ENCODE peak calls at places on chromosomes 11 and 22, in four cellular contexts. T is heart left ventricle, U is fibroblast of lung, A is kidney epithelial cell. D is an unnamed sample.

GRCh38 chr22:20993304-20994127 is 8.4 kb downstream of the THAP7 start:
- DNase-seq in T (peak), U (no peak), A (no peak), D (no peak)

GRCh38 chr11:60265373-60266214 is 14.9 kb upstream of the MS4A4A start:
- DNase-seq in T (no peak), U (peak), A (no peak), D (no peak)

GRCh38 chr22:25122136-25122764 is 77.4 kb upstream of the CRYBB3 start:
- DNase-seq in T (no peak), U (no peak), A (no peak), D (no peak)

GRCh38 chr11:69151811-69152210 is 3.9 kb upstream of the SMIM38 start:
- DNase-seq in T (no peak), U (no peak), A (no peak), D (no peak)

GRCh38 chr11:118607401-118608267 is at the start of gene PHLDB1:
- DNase-seq in T (peak), U (peak), A (no peak), D (no peak)

GRCh38 chr11:118641463-118642019 is 34.1 kb downstream of the PHLDB1 start:
- DNase-seq in T (no peak), U (no peak), A (no peak), D (no peak)

GRCh38 chr22:34608716-34609115 is 457.2 kb upstream of the ISX start:
- DNase-seq in T (no peak), U (no peak), A (no peak), D (no peak)

GRCh38 chr11:33594188-33594587 is 106.4 kb downstream of the C11orf91 start:
- DNase-seq in T (no peak), U (no peak), A (no peak), D (no peak)

GRCh38 chr11:45791524-45791923 is 13.4 kb upstream of the SLC35C1 start:
- DNase-seq in T (no peak), U (no peak), A (no peak), D (no peak)

GRCh38 chr11:44609028-44609782 is 43.7 kb downstream of the CD82 start:
- DNase-seq in T (no peak), U (no peak), A (no peak), D (no peak)

GRCh38 chr22:49068861-49069260 is 758.8 kb downstream of the BRD1 start:
- DNase-seq in T (no peak), U (no peak), A (no peak), D (no peak)

GRCh38 chr11:124482362-124483147 is 37.1 kb upstream of the OR8B8 start:
- DNase-seq in T (no peak), U (peak), A (no peak), D (no peak)

GRCh38 chr22:39350803-39351688 is 1.3 kb downstream of the SYNGR1 start:
- DNase-seq in T (no peak), U (no peak), A (no peak), D (no peak)
- H3K4me3 ChIP-seq in T (peak), U (peak), A (no peak), D (peak)

GRCh38 chr11:76491644-76492043 is 46.8 kb downstream of the EMSY start:
- DNase-seq in T (no peak), U (no peak), A (no peak), D (no peak)

GRCh38 chr11:76496174-76496573 is 51.4 kb downstream of the EMSY start:
- DNase-seq in T (no peak), U (no peak), A (no peak), D (no peak)

GRCh38 chr11:76493040-76493439 is 48.2 kb downstream of the EMSY start:
- DNase-seq in T (no peak), U (no peak), A (no peak), D (no peak)

GRCh38 chr11:76495017-76495416 is 50.2 kb downstream of the EMSY start:
- DNase-seq in T (no peak), U (no peak), A (no peak), D (no peak)

DNA sequence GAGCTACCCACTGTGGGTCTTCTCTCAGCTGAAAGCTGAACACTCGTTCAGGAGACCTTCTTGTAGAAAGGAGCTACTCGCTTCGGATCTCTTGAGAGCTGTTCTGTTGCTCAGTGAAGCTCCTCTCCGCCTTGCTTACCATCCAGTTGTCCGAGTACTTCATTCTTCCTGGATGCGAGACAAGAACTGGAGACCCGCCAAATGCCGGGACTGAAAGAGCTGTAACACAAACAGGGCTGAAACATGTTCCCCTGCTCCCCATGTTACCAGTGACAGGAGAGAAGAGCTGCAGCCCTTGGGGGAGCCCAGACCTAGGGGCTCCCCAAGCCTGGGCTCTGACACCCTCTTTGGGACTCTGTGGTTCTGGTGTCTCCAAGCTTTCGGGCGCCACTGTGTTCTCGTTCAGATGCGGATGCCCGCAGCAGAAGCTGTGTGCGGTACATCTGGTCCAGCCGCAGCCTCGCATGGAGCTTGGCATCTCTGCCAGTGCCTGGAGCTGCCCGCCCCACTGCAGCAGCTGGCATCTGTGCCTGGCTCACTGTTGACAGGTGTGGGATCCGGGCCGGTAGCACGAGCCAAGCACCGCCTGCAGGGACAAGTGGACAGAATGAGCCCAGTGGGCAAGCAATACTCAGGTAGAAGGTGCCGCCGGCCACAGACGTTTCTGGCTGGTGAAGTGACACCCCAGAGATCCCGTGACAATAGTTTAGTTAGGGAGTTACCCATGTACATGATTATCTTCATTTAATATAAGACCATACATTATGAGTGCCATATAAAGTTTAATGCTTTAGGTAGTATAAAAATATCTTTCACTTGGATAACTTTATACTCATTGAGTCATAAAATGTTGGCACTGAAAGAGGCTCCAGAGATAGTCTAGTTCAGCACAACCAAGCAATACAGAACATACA is 49.1 kb downstream of the EMSY start:
- DNase-seq in T (no peak), U (no peak), A (no peak), D (no peak)
- TF ChIP-seq CTCF in T (no peak), U (no peak), A (no peak), D (no peak)

GRCh38 chr11:123187221-123187620 is 7.8 kb downstream of the CLMP start:
- DNase-seq in T (no peak), U (no peak), A (no peak), D (no peak)

GRCh38 chr11:123186291-123186690 is 8.8 kb downstream of the CLMP start:
- DNase-seq in T (no peak), U (no peak), A (no peak), D (no peak)

GRCh38 chr11:123188508-123189165 is 6.4 kb downstream of the CLMP start:
- DNase-seq in T (no peak), U (peak), A (no peak), D (peak)

GRCh38 chr11:123185326-123185725 is 9.7 kb downstream of the CLMP start:
- DNase-seq in T (no peak), U (no peak), A (no peak), D (no peak)

DNA sequence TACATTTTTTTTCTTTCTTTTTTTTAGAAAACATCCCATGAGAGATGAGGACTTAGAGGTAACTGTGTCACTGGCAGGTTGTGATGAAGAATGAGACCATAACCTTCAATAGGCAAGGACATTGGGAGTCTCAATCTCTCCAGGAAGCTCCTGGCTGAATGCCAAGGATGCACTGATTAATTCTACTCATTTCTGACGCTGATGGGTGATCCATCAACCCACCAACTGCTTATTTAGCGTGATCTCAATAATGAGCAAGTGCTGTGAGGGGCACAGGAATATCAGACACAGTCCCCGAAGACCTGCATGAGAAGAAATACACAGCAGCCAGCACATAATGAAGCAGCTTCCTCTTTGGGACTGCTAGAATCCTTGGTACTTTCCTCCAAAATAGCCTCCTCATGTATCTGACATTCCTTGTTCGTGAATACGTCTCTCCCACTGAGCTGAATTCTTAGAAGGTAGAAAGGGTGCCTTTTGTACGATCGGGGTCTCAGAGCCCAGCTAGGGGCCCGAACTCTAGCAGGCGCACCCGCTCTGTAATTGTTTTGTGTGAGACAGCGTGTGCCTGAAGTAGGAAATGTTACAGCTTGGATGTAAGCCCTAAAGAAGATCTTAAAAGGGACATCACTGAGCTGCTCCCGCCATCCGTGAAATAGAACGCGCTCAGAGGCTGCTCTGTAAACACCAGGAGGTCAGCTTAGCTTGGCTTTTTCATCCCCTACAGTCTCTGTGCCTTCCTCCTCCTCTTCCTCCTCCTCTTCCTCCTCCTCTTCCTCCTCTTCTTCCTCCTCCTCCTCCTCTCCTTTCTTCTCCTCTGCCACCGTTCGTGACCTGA is 7.2 kb downstream of the CLMP start:
- DNase-seq in T (no peak), U (peak), A (no peak), D (no peak)
- H3K4me3 ChIP-seq in T (no peak), U (peak), A (no peak), D (no peak)

DNA sequence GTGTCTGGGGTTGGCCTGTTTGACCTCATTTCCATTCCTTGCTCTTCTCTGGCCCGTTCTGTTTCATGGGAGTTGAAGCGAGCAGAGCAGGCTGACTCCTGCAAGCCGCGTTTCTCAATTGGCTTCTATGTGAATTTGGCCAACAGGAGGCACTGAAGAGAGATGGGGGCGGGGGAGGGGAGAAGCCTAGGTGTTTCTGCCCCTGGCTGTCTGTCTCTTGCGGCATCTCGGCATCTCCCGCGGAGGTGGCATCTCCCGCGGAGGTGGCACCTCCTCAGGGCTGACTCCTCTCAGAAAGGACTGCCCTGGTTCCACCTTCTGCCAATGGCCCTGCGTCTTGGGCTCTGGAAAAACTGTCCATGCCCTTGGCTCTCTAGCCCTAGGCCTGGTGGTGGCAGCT is 125.6 kb upstream of the CSNK2A3 start:
- DNase-seq in T (no peak), U (no peak), A (no peak), D (no peak)
- TF ChIP-seq CTCF in T (no peak), U (no peak), A (no peak), D (no peak)

GRCh38 chr11:16791494-16791961 is 53.1 kb downstream of the C11orf58 start:
- DNase-seq in T (no peak), U (peak), A (peak), D (peak)
- H3K4me3 ChIP-seq in T (no peak), U (no peak), A (no peak), D (no peak)

GRCh38 chr22:46356496-46357185 is 21.1 kb downstream of the TRMU start:
- DNase-seq in T (no peak), U (no peak), A (no peak), D (no peak)
- TF ChIP-seq CTCF in T (no peak), U (no peak), A (no peak), D (no peak)

GRCh38 chr22:45538284-45538683 is 35.6 kb downstream of the FBLN1 start:
- DNase-seq in T (no peak), U (no peak), A (no peak), D (no peak)
- H3K4me3 ChIP-seq in T (no peak), U (no peak), A (no peak), D (no peak)

DNA sequence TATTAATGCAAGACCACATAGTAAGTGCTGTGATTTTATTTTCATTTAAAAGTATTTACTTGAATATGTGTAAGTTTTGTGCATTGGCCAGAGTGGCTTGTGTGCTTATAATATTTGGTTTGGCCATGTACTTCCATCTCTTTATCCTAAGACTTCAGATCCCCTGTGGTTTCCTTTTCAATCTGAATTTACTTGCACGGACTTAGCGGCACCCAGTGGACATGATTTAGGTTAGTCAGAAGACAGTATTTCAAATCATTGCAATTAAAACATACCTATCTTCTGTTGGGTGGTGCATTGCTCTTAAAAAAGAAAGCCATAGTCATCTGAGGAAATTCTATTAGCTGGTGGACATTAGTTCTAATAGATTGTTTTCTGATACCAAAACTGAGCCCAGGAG is 30.7 kb downstream of the PIWIL4 start:
- DNase-seq in T (no peak), U (peak), A (no peak), D (no peak)
- TF ChIP-seq CTCF in T (peak), U (peak), A (peak), D (no peak)

GRCh38 chr22:39859903-39860588 is 33.5 kb downstream of the ENTHD1 start:
- DNase-seq in T (no peak), U (no peak), A (no peak), D (no peak)
- H3K4me3 ChIP-seq in T (no peak), U (no peak), A (no peak), D (no peak)

D was measured in retinal pigment epithelial cell.